ENCODE peak calls at places on chromosomes 3 and 15, in six cellular contexts. One of them, this sample, is unnamed.

GRCh38 chr15:40445411-40446055 is 4.8 kb downstream of the BAHD1 start:
- DNase-seq in left cardiac atrium: no peak
- DNase-seq in ELF-1: peak; percentile 13
- DNase-seq in NCI-H1048: no peak
- DNase-seq in stimulated activated CD4-positive, alpha-beta T cell treated with anti-CD3 and anti-CD28 coated beads, Interleukin-15, amount 100 ng/mL, for 1 hour: no peak
- DNase-seq in GM20000: no peak
- DNase-seq in this sample: no peak

GRCh38 chr3:114542359-114542758 is 248.5 kb downstream of the TIGIT start:
- DNase-seq in NCI-H1048: no peak
- DNase-seq in left cardiac atrium: no peak
- DNase-seq in GM20000: no peak
- DNase-seq in stimulated activated CD4-positive, alpha-beta T cell treated with anti-CD3 and anti-CD28 coated beads, Interleukin-15, amount 100 ng/mL, for 1 hour: no peak
- DNase-seq in ELF-1: peak; percentile 27
- DNase-seq in this sample: no peak

GRCh38 chr15:56802164-56802563 is 68.9 kb upstream of the ZNF280D start:
- DNase-seq in ELF-1: no peak
- DNase-seq in NCI-H1048: no peak
- DNase-seq in GM20000: no peak
- DNase-seq in left cardiac atrium: no peak
- DNase-seq in stimulated activated CD4-positive, alpha-beta T cell treated with anti-CD3 and anti-CD28 coated beads, Interleukin-15, amount 100 ng/mL, for 1 hour: no peak
- DNase-seq in this sample: no peak

GRCh38 chr3:122458992-122459391 is 43.1 kb upstream of the WDR5B start:
- DNase-seq in stimulated activated CD4-positive, alpha-beta T cell treated with anti-CD3 and anti-CD28 coated beads, Interleukin-15, amount 100 ng/mL, for 1 hour: no peak
- DNase-seq in ELF-1: no peak
- DNase-seq in NCI-H1048: no peak
- DNase-seq in left cardiac atrium: no peak
- DNase-seq in GM20000: no peak
- DNase-seq in this sample: no peak

GRCh38 chr3:176663376-176663775 is 533.9 kb downstream of the TBL1XR1 start:
- DNase-seq in GM20000: no peak
- DNase-seq in NCI-H1048: no peak
- DNase-seq in left cardiac atrium: no peak
- DNase-seq in stimulated activated CD4-positive, alpha-beta T cell treated with anti-CD3 and anti-CD28 coated beads, Interleukin-15, amount 100 ng/mL, for 1 hour: no peak
- DNase-seq in ELF-1: no peak
- DNase-seq in this sample: no peak

GRCh38 chr15:26891448-26891881 is 24.6 kb downstream of the GABRA5 start:
- DNase-seq in NCI-H1048: peak; percentile 80
- DNase-seq in ELF-1: peak; percentile 91
- DNase-seq in GM20000: peak; percentile 63
- DNase-seq in stimulated activated CD4-positive, alpha-beta T cell treated with anti-CD3 and anti-CD28 coated beads, Interleukin-15, amount 100 ng/mL, for 1 hour: no peak
- DNase-seq in left cardiac atrium: peak; percentile 67
- DNase-seq in this sample: peak; percentile 69

GRCh38 chr15:87365221-87365620 is 891.3 kb downstream of the NTRK3 start:
- DNase-seq in GM20000: no peak
- DNase-seq in NCI-H1048: no peak
- DNase-seq in ELF-1: no peak
- DNase-seq in stimulated activated CD4-positive, alpha-beta T cell treated with anti-CD3 and anti-CD28 coated beads, Interleukin-15, amount 100 ng/mL, for 1 hour: no peak
- DNase-seq in left cardiac atrium: no peak
- DNase-seq in this sample: no peak

GRCh38 chr3:45368382-45368781 is 20.0 kb upstream of the LARS2 start:
- DNase-seq in left cardiac atrium: no peak
- DNase-seq in stimulated activated CD4-positive, alpha-beta T cell treated with anti-CD3 and anti-CD28 coated beads, Interleukin-15, amount 100 ng/mL, for 1 hour: no peak
- DNase-seq in GM20000: no peak
- DNase-seq in ELF-1: no peak
- DNase-seq in NCI-H1048: no peak
- DNase-seq in this sample: no peak

GRCh38 chr3:111392911-111393351 is 149.1 kb upstream of the CD96 start:
- DNase-seq in NCI-H1048: no peak
- DNase-seq in ELF-1: no peak
- DNase-seq in left cardiac atrium: no peak
- DNase-seq in GM20000: no peak
- DNase-seq in stimulated activated CD4-positive, alpha-beta T cell treated with anti-CD3 and anti-CD28 coated beads, Interleukin-15, amount 100 ng/mL, for 1 hour: peak; percentile 2
- DNase-seq in this sample: peak; percentile 57

GRCh38 chr3:194485876-194486539 is 794 bp downstream of the ATP13A3 start:
- DNase-seq in GM20000: peak; percentile 66
- DNase-seq in stimulated activated CD4-positive, alpha-beta T cell treated with anti-CD3 and anti-CD28 coated beads, Interleukin-15, amount 100 ng/mL, for 1 hour: peak; percentile 44
- DNase-seq in left cardiac atrium: peak; percentile 60
- DNase-seq in NCI-H1048: no peak
- DNase-seq in ELF-1: peak; percentile 29
- DNase-seq in this sample: peak; percentile 46

This sample was measured in stimulated activated effector memory CD8-positive, alpha-beta T cell treated with anti-CD3 and anti-CD28 coated beads, Interleukin-12 subunit alpha, Interleukin-12 subunit beta, amount 100 ng/mL, for 72 hours.